ENCODE peak calls at places on chromosome 7, in ten cellular contexts. Y, K, O, N, T, W, G, M, C and D are unnamed samples.

GRCh38 chr7:22759721-22760120 is 32.7 kb downstream of the IL6 start:
- DNase-seq in Y (no peak), K (peak; percentile 14), O (no peak), N (no peak), T (no peak), W (no peak), G (no peak), M (no peak), C (no peak), D (no peak)

GRCh38 chr7:88291401-88292173 is 15.1 kb downstream of the STEAP4 start:
- DNase-seq in Y (no peak), K (peak; percentile 38), O (no peak), N (peak; percentile 86), T (peak; percentile 58), W (no peak), G (peak; percentile 4), M (peak; percentile 97), C (no peak), D (peak; percentile 95)

GRCh38 chr7:66281678-66282593 is 76.8 kb downstream of the TPST1 start:
- DNase-seq in Y (peak; percentile 24), K (peak; percentile 97), O (no peak), N (peak; percentile 95), T (peak; percentile 98), W (no peak), G (peak; percentile 96), M (peak; percentile 68), C (no peak), D (peak; percentile 71)

GRCh38 chr7:90726623-90727022 is 130.5 kb downstream of the CDK14 start:
- DNase-seq in Y (no peak), K (peak; percentile 35), O (no peak), N (peak; percentile 47), T (peak; percentile 28), W (no peak), G (peak; percentile 26), M (peak; percentile 27), C (peak; percentile 59), D (peak; percentile 11)

GRCh38 chr7:129252133-129252532 is 27.3 kb downstream of the AHCYL2 start:
- DNase-seq in Y (no peak), K (no peak), O (no peak), N (no peak), T (no peak), W (no peak), G (no peak), M (no peak), C (no peak), D (no peak)

GRCh38 chr7:48637382-48637781 is 287.0 kb upstream of the CDC14C start:
- DNase-seq in Y (no peak), K (peak; percentile 49), O (no peak), N (peak; percentile 86), T (peak; percentile 1), W (peak; percentile 36), G (no peak), M (peak; percentile 65), C (no peak), D (peak; percentile 45)

GRCh38 chr7:96708872-96709271 is 774 bp downstream of the SEM1 start:
- DNase-seq in Y (no peak), K (no peak), O (no peak), N (no peak), T (no peak), W (no peak), G (no peak), M (no peak), C (no peak), D (no peak)

GRCh38 chr7:101618916-101619315 is 10.2 kb downstream of the MYL10 start:
- DNase-seq in Y (no peak), K (no peak), O (no peak), N (no peak), T (no peak), W (no peak), G (no peak), M (no peak), C (no peak), D (no peak)

GRCh38 chr7:106108988-106109387 is 3.1 kb downstream of the SYPL1 start:
- DNase-seq in Y (no peak), K (no peak), O (no peak), N (no peak), T (peak; percentile 17), W (peak; percentile 36), G (no peak), M (no peak), C (no peak), D (no peak)

GRCh38 chr7:106111671-106112117 is 418 bp downstream of the SYPL1 start:
- DNase-seq in Y (peak; percentile 74), K (peak; percentile 65), O (peak; percentile 29), N (peak; percentile 70), T (peak; percentile 62), W (no peak), G (no peak), M (peak; percentile 28), C (peak; percentile 83), D (no peak)

GRCh38 chr7:106110238-106110560 is 1.9 kb downstream of the SYPL1 start:
- DNase-seq in Y (no peak), K (peak; percentile 9), O (no peak), N (peak; percentile 35), T (no peak), W (no peak), G (no peak), M (peak; percentile 29), C (no peak), D (peak; percentile 33)

GRCh38 chr7:106110885-106111670 is 1.0 kb downstream of the SYPL1 start:
- DNase-seq in Y (no peak), K (peak; percentile 49), O (no peak), N (peak; percentile 33), T (peak; percentile 46), W (peak; percentile 27), G (no peak), M (peak; percentile 47), C (peak; percentile 25), D (peak; percentile 21)

GRCh38 chr7:106109521-106110237 is 2.4 kb downstream of the SYPL1 start:
- DNase-seq in Y (no peak), K (no peak), O (peak; percentile 24), N (no peak), T (no peak), W (no peak), G (no peak), M (no peak), C (no peak), D (no peak)
- H3K4me3 ChIP-seq in Y (peak overlapping the region; percentile 84), K (no peak overlapping the region), O (peak overlapping the region; percentile 72), N (peak overlapping the region; percentile 90), T (no peak overlapping the region), W (peak overlapping the region; percentile 84), G (no peak overlapping the region), M (no peak overlapping the region), C (no peak overlapping the region), D (peak overlapping the region; percentile 82)

GRCh38 chr7:103748680-103749079 is 240.8 kb downstream of the RELN start:
- DNase-seq in Y (no peak), K (no peak), O (no peak), N (no peak), T (no peak), W (no peak), G (no peak), M (no peak), C (no peak), D (no peak)
- TF ChIP-seq CTCF in Y (no peak), K (no peak), O (no peak), N (no peak), T (no peak), W (no peak), G (no peak), M (no peak), C (no peak), D (no peak)

GRCh38 chr7:95394370-95394769 is 1.8 kb downstream of the PON3 start:
- DNase-seq in Y (no peak), K (no peak), O (no peak), N (no peak), T (no peak), W (peak; percentile 12), G (no peak), M (no peak), C (no peak), D (no peak)

GRCh38 chr7:95398155-95398940 is 2.2 kb upstream of the PON3 start:
- DNase-seq in Y (no peak), K (no peak), O (no peak), N (no peak), T (no peak), W (no peak), G (no peak), M (no peak), C (no peak), D (no peak)

GRCh38 chr7:95396136-95397032 is at the start of gene PON3:
- DNase-seq in Y (peak; percentile 20), K (no peak), O (peak; percentile 90), N (no peak), T (no peak), W (no peak), G (no peak), M (peak; percentile 32), C (no peak), D (peak; percentile 60)

GRCh38 chr7:95395755-95396135 is 430 bp downstream of the PON3 start:
- DNase-seq in Y (no peak), K (no peak), O (peak; percentile 11), N (no peak), T (no peak), W (no peak), G (no peak), M (no peak), C (no peak), D (no peak)

DNA sequence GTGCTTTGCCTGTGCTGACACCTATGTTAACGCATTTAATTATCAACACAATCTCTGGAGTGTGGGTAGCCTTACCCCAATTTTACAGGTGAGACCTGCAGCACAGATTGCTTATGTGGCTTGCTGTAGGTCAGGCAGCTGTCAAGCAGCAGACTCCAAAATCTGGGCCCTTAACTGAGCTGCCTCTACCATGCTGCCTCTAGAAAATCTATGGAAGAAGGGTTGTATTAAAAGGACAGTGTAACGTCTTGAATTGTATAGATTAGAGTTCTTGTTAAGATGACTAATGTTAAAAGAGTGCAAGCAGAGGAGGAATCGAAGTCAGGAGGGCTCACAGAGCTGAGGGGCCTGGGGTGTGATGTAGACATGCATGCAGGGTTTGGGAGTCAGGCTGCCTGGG is 1.2 kb upstream of the PON3 start:
- DNase-seq in Y (no peak), K (no peak), O (no peak), N (no peak), T (no peak), W (no peak), G (no peak), M (no peak), C (no peak), D (no peak)
- H3K4me3 ChIP-seq in Y (no peak overlapping the region), K (no peak overlapping the region), O (peak overlapping the region; percentile 72), N (no peak overlapping the region), T (no peak overlapping the region), W (no peak overlapping the region), G (no peak overlapping the region), M (no peak overlapping the region), C (no peak overlapping the region), D (no peak overlapping the region)

GRCh38 chr7:3399858-3400257 is 98.8 kb downstream of the SDK1 start:
- DNase-seq in Y (no peak), K (no peak), O (peak; percentile 95), N (peak; percentile 55), T (peak; percentile 22), W (peak; percentile 22), G (no peak), M (peak; percentile 25), C (peak; percentile 12), D (peak; percentile 43)

GRCh38 chr7:3397324-3397723 is 96.3 kb downstream of the SDK1 start:
- DNase-seq in Y (no peak), K (no peak), O (no peak), N (no peak), T (no peak), W (no peak), G (no peak), M (no peak), C (no peak), D (no peak)

DNA sequence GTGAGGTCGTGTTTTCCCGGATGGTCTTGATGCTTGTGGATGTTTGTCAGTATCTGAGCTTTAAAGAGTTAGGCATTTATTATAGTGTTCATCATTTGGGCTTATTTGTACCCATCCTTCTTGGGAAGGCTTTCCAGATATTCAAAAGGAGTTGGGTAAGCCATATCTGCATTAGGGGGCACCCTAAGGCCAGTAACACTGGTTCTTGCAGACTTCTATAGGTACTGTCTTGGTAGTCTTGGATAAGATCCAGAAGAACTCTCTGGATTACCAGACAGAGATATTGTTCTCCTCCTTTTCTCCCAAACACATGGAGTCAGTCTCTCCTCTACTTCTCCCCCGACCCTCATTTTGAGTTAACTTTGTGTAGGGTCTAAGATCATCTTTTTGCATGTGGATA is 92.8 kb downstream of the SDK1 start:
- DNase-seq in Y (no peak), K (no peak), O (no peak), N (no peak), T (peak; percentile 6), W (no peak), G (no peak), M (no peak), C (no peak), D (peak; percentile 27)
- TF ChIP-seq CTCF in Y (no peak), K (no peak), O (no peak), N (no peak), T (no peak), W (no peak), G (no peak), M (no peak), C (no peak), D (peak; percentile 5)